ENCODE peak calls at places on chromosomes 2 and 18, in eight cellular contexts. D is kidney epithelial cell; T is HFFc6; Z is fibroblast of lung; N is omental fat pad; A is CD8-positive, alpha-beta T cell; L is nephron progenitor cell; E is psoas muscle. U is an unnamed sample.

GRCh38 chr2:201933792-201934229 is 99.8 kb upstream of the FZD7 start:
- DNase-seq in D (no peak), T (no peak), Z (peak), N (no peak), A (no peak), L (no peak), E (peak), U (no peak)

GRCh38 chr2:97870396-97870843 is 125.3 kb downstream of the TMEM131 start:
- DNase-seq in D (no peak), T (peak), Z (peak), N (no peak), A (peak), L (no peak), E (no peak), U (no peak)

GRCh38 chr2:101805146-101806088 is 107.9 kb downstream of the MAP4K4 start:
- DNase-seq in D (no peak), T (no peak), Z (peak), N (no peak), A (no peak), L (no peak), E (no peak), U (no peak)

GRCh38 chr2:195280024-195280423 is 377.0 kb upstream of the SLC39A10 start:
- DNase-seq in D (no peak), T (no peak), Z (peak), N (no peak), A (no peak), L (no peak), E (no peak), U (no peak)

GRCh38 chr2:138182913-138183312 is 218.6 kb downstream of the HNMT start:
- DNase-seq in D (no peak), T (no peak), Z (no peak), N (no peak), A (no peak), L (no peak), E (no peak), U (no peak)

GRCh38 chr2:39356922-39357639 is 80.0 kb downstream of the MAP4K3 start:
- DNase-seq in D (no peak), T (no peak), Z (no peak), N (no peak), A (no peak), L (no peak), E (no peak), U (no peak)

GRCh38 chr2:202508686-202509085 is 126.1 kb upstream of the FAM117B start:
- DNase-seq in D (no peak), T (peak), Z (peak), N (no peak), A (no peak), L (no peak), E (no peak), U (no peak)

GRCh38 chr2:241796610-241797138 is 12.3 kb upstream of the NEU4 start:
- DNase-seq in D (no peak), T (no peak), Z (no peak), N (no peak), A (peak), L (no peak), E (peak), U (no peak)

GRCh38 chr2:121298476-121298875 is 13.5 kb upstream of the TFCP2L1 start:
- DNase-seq in D (no peak), T (no peak), Z (no peak), N (no peak), A (no peak), L (no peak), E (no peak), U (no peak)

GRCh38 chr2:201136889-201137321 is 20.9 kb downstream of the CFLAR start:
- DNase-seq in D (no peak), T (no peak), Z (no peak), N (no peak), A (no peak), L (no peak), E (no peak), U (no peak)

GRCh38 chr2:10356459-10356851 is 53.8 kb downstream of the HPCAL1 start:
- DNase-seq in D (no peak), T (no peak), Z (no peak), N (no peak), A (peak), L (no peak), E (no peak), U (no peak)

GRCh38 chr2:156818944-156819343 is 382.8 kb downstream of the GPD2 start:
- DNase-seq in D (no peak), T (no peak), Z (no peak), N (no peak), A (no peak), L (no peak), E (no peak), U (no peak)

GRCh38 chr18:48543228-48543627 is 4.4 kb downstream of the CTIF start:
- DNase-seq in D (no peak), T (no peak), Z (peak), N (no peak), A (no peak), L (no peak), E (no peak), U (no peak)

GRCh38 chr2:25257931-25258771 is 83.6 kb downstream of the DNMT3A start:
- DNase-seq in D (no peak), T (no peak), Z (no peak), N (no peak), A (no peak), L (no peak), E (no peak), U (no peak)

GRCh38 chr2:53434487-53434886 is 333.1 kb upstream of the CHAC2 start:
- DNase-seq in D (no peak), T (no peak), Z (no peak), N (no peak), A (no peak), L (no peak), E (no peak), U (no peak)

GRCh38 chr2:85540131-85540587 is 1.2 kb downstream of the MAT2A start:
- DNase-seq in D (no peak), T (no peak), Z (peak), N (no peak), A (no peak), L (no peak), E (no peak), U (no peak)

GRCh38 chr2:200356794-200357472 is 50.4 kb downstream of the SPATS2L start:
- DNase-seq in D (no peak), T (peak), Z (peak), N (no peak), A (no peak), L (no peak), E (no peak), U (no peak)

GRCh38 chr18:75314606-75315005 is 104.0 kb downstream of the TSHZ1 start:
- DNase-seq in D (no peak), T (no peak), Z (no peak), N (no peak), A (no peak), L (no peak), E (no peak), U (no peak)

GRCh38 chr18:77061291-77061945 is 71.2 kb downstream of the MBP start:
- DNase-seq in D (no peak), T (no peak), Z (peak), N (no peak), A (no peak), L (no peak), E (no peak), U (no peak)

GRCh38 chr18:77063256-77063655 is 69.3 kb downstream of the MBP start:
- DNase-seq in D (no peak), T (no peak), Z (peak), N (no peak), A (peak), L (no peak), E (no peak), U (no peak)

GRCh38 chr18:77062518-77063003 is 70.0 kb downstream of the MBP start:
- DNase-seq in D (no peak), T (no peak), Z (peak), N (no peak), A (peak), L (no peak), E (no peak), U (peak)

GRCh38 chr18:77059294-77059916 is 73.2 kb downstream of the MBP start:
- DNase-seq in D (no peak), T (peak), Z (peak), N (no peak), A (no peak), L (peak), E (no peak), U (no peak)

DNA sequence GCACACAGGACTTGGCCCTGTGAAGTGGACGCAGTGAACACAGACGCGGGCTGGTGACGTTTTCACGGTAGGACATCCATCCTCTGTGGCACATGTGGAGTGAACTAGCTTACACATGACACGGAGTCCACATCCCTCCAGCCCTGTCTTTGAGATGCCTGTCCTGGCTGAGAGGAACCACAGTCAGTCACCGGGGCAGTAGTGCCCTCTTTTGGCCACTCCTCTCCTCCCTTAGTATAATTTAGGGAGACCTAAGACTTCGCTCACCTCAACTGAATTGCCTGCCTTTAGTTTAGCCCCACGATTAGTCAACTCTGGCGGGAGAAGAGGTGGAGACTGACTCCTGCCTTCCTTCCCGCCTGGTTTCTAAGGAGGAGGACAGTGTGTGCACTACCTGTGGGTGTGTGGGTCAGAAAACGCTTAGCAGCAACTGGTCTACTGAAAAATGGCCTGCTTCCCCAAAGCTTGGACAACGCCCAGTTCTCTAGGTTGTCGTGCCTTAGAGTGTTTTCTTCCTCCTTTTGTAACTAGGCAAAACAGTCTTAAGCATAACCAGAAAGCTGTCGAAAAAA is 70.6 kb downstream of the MBP start:
- DNase-seq in D (no peak), T (no peak), Z (no peak), N (no peak), A (no peak), L (no peak), E (no peak), U (no peak)
- TF ChIP-seq CTCF in D (no peak), T (peak), Z (peak), N (no peak), A (no peak), L (peak), E (no peak), U (no peak)

GRCh38 chr2:173354073-173354600 is 535 bp upstream of the CDCA7 start:
- DNase-seq in D (no peak), T (no peak), Z (no peak), N (no peak), A (no peak), L (no peak), E (no peak), U (no peak)

GRCh38 chr2:173355132-173355865 is 627 bp downstream of the CDCA7 start:
- DNase-seq in D (no peak), T (peak), Z (peak), N (no peak), A (no peak), L (peak), E (peak), U (no peak)

GRCh38 chr2:173355866-173356508 is 1.3 kb downstream of the CDCA7 start:
- DNase-seq in D (no peak), T (no peak), Z (no peak), N (no peak), A (no peak), L (peak), E (peak), U (no peak)

GRCh38 chr2:173353556-173353955 is 1.1 kb upstream of the CDCA7 start:
- DNase-seq in D (no peak), T (no peak), Z (no peak), N (no peak), A (no peak), L (no peak), E (no peak), U (no peak)

GRCh38 chr2:173354601-173355131 is at the start of gene CDCA7:
- DNase-seq in D (no peak), T (peak), Z (peak), N (no peak), A (peak), L (peak), E (peak), U (no peak)
- TF ChIP-seq CTCF in D (no peak), T (no peak), Z (no peak), N (no peak), A (no peak), L (no peak), E (no peak), U (no peak)

GRCh38 chr2:24233321-24233720 is 58.5 kb downstream of the FAM228A start:
- DNase-seq in D (no peak), T (no peak), Z (peak), N (no peak), A (no peak), L (no peak), E (no peak), U (no peak)

GRCh38 chr2:24231461-24231881 is 56.6 kb downstream of the FAM228A start:
- DNase-seq in D (no peak), T (peak), Z (peak), N (no peak), A (no peak), L (no peak), E (no peak), U (peak)

GRCh38 chr2:24225883-24226282 is 51.0 kb downstream of the FAM228A start:
- DNase-seq in D (no peak), T (no peak), Z (no peak), N (no peak), A (no peak), L (no peak), E (no peak), U (no peak)

GRCh38 chr2:24222946-24223345 is 48.1 kb downstream of the FAM228A start:
- DNase-seq in D (no peak), T (no peak), Z (no peak), N (no peak), A (no peak), L (no peak), E (no peak), U (no peak)

GRCh38 chr2:24228470-24228869 is 53.6 kb downstream of the FAM228A start:
- DNase-seq in D (no peak), T (peak), Z (no peak), N (no peak), A (no peak), L (no peak), E (no peak), U (peak)
- TF ChIP-seq CTCF in D (peak), T (peak), Z (peak), N (no peak), A (peak), L (no peak), E (peak), U (peak)

DNA sequence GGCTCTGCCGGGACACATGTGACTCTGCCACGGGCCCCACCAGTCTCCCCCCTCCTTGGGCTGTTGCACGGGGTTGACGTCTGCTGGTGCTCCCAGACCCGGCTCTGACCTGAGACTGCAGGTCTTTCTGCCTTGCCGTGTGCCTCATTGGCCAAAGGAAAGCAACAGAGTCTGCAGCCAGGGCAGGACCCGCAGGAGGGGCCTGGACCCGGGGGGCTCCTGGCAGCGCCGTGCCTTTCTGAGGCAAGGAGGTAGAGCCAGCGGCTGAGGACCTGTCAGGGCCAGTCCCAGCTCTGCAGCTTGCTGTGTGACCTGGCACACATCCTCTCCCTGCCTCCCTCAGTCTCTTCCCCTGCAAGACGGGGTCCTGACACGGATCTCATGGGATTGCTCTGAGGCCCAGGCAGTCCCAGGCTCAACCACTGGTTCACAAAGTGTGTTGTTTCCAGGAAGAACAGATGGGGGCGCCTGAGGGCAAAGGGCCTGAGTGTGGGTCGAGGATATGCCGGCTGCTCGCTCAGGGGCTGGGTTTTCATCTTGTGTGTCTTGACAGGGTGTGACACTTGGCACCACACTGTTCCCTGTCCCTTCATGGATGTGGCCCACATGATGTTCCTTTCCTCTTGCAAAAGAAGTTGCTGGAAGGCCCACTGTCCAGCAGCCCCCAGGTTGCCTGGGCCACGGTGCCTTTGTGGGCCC is 9.0 kb downstream of the CAPN10 start:
- DNase-seq in D (no peak), T (no peak), Z (no peak), N (no peak), A (no peak), L (peak), E (peak), U (no peak)
- TF ChIP-seq CTCF in D (peak), T (peak), Z (peak), N (no peak), A (no peak), L (peak), E (no peak), U (peak)

GRCh38 chr2:63696496-63696895 is 107.7 kb downstream of the MDH1 start:
- DNase-seq in D (no peak), T (no peak), Z (peak), N (no peak), A (no peak), L (no peak), E (no peak), U (no peak)

GRCh38 chr2:63695583-63695982 is 106.8 kb downstream of the MDH1 start:
- DNase-seq in D (no peak), T (no peak), Z (no peak), N (no peak), A (no peak), L (no peak), E (no peak), U (no peak)

GRCh38 chr2:63697160-63697559 is 108.4 kb downstream of the MDH1 start:
- DNase-seq in D (no peak), T (no peak), Z (no peak), N (no peak), A (no peak), L (no peak), E (no peak), U (no peak)

DNA sequence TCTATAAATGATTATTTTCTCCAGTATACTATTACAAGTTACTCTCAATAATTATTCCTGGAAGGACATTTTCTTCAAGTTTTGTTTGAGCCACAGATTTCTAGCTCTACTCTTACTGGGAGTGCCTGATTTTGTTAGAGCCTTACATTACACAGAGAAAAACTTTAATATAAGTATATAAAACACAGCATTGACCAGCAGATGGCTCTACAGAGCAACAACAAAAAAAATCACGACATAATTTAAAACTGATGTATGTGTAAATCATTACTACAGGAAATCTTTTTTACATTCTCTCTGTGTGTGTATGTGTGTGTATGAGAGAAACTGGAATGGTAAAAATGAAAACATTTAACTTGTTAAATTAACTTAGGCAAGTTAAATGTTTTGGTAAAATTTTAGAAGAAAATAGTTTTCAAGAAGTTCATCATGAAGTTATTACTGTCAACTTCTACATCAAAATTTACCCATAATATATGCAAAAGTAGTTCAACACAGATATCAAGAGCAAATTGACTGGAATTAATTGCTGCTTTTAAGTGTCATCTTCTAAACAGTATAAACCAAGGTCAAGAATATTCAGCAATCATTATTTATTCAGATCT is 103.3 kb downstream of the MDH1 start:
- DNase-seq in D (no peak), T (peak), Z (peak), N (no peak), A (no peak), L (no peak), E (no peak), U (no peak)
- TF ChIP-seq CTCF in D (peak), T (peak), Z (peak), N (no peak), A (peak), L (peak), E (peak), U (peak)

DNA sequence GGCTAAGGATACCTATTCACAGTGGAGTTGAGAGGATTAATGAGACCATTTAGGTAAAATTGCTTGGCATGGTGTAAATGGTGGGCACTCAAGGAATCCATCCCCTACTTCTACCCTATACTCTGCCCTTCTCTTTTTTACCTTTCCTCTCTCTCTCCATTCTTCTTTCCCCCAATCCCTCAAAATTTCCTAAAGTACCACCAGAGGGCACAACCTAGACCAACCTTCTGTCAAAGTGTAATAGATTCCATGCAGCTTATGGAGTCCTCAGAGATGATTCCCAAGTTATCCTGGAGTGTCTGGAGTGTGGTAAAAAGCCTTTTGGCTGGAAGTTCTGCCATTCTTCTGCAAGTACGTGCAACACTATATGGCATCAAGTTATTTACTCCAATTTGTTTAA is 33.0 kb upstream of the CCDC195 start:
- DNase-seq in D (no peak), T (no peak), Z (no peak), N (no peak), A (no peak), L (no peak), E (no peak), U (no peak)
- TF ChIP-seq CTCF in D (peak), T (peak), Z (no peak), N (no peak), A (no peak), L (no peak), E (no peak), U (peak)

GRCh38 chr2:204268458-204268857 is 276.8 kb upstream of the PARD3B start:
- DNase-seq in D (no peak), T (peak), Z (no peak), N (no peak), A (no peak), L (no peak), E (no peak), U (no peak)
- TF ChIP-seq CTCF in D (no peak), T (peak), Z (no peak), N (no peak), A (no peak), L (no peak), E (no peak), U (peak)

GRCh38 chr2:84212611-84213314 is 246.3 kb downstream of the SUCLG1 start:
- DNase-seq in D (no peak), T (no peak), Z (no peak), N (no peak), A (no peak), L (no peak), E (no peak), U (no peak)

GRCh38 chr2:84217446-84217845 is 241.6 kb downstream of the SUCLG1 start:
- DNase-seq in D (no peak), T (no peak), Z (no peak), N (no peak), A (no peak), L (no peak), E (no peak), U (no peak)

DNA sequence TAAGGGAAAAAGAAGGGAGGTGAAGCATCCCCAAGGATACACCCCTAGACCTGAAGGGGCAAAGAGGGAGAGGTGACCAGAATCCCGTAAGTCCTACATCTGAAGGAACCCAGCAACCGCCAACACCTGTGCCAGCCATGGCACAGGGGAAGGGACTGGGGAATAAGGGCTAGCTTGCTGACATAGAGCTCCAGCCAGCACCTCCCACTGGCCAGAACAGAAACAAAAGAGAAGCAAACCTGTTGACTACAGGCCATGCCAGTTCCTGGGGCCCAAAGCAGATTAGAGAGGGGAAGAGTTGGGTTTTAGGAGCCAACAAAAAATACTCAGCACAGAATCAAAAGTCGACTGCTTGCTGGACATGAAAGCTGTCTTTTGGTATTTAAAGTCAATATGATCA is 244.6 kb downstream of the SUCLG1 start:
- DNase-seq in D (no peak), T (no peak), Z (no peak), N (no peak), A (no peak), L (no peak), E (no peak), U (no peak)
- TF ChIP-seq CTCF in D (no peak), T (no peak), Z (no peak), N (no peak), A (no peak), L (no peak), E (no peak), U (no peak)